ENCODE peak calls at places on chromosomes 4 and X, in ten cellular contexts. N, G, A, C, X, B, V, L, O and Q are unnamed samples.

GRCh38 chr4:29051381-29051965 is 1668.7 kb upstream of the PCDH7 start:
- DNase-seq in N (no peak), G (no peak), A (no peak), C (peak; percentile 51), X (no peak), B (no peak), V (no peak), L (no peak), O (no peak), Q (no peak)

GRCh38 chr4:75985116-75985515 is 5.6 kb downstream of the SDAD1 start:
- DNase-seq in N (no peak), G (no peak), A (no peak), C (peak; percentile 66), X (peak; percentile 59), B (no peak), V (no peak), L (no peak), O (no peak), Q (no peak)

GRCh38 chr4:151039733-151040132 is 24.6 kb upstream of the LRBA start:
- DNase-seq in N (no peak), G (no peak), A (no peak), C (no peak), X (no peak), B (no peak), V (no peak), L (no peak), O (no peak), Q (no peak)

GRCh38 chrX:45803383-45803921 is 602.8 kb upstream of the DIPK2B start:
- DNase-seq in N (no peak), G (no peak), A (no peak), C (peak; percentile 81), X (peak; percentile 95), B (no peak), V (no peak), L (no peak), O (no peak), Q (no peak)

GRCh38 chr4:11546391-11547160 is 117.9 kb upstream of the HS3ST1 start:
- DNase-seq in N (no peak), G (no peak), A (no peak), C (no peak), X (no peak), B (no peak), V (no peak), L (no peak), O (no peak), Q (no peak)

GRCh38 chr4:89506866-89507494 is 199.4 kb upstream of the GPRIN3 start:
- DNase-seq in N (no peak), G (no peak), A (no peak), C (peak; percentile 59), X (no peak), B (no peak), V (no peak), L (no peak), O (no peak), Q (no peak)

GRCh38 chrX:101220881-101221280 is 1.3 kb downstream of the DRP2 start:
- DNase-seq in N (no peak), G (no peak), A (no peak), C (no peak), X (no peak), B (no peak), V (no peak), L (no peak), O (no peak), Q (no peak)

GRCh38 chr4:102825261-102826071 is 1.9 kb downstream of the UBE2D3 start:
- DNase-seq in N (no peak), G (no peak), A (no peak), C (peak; percentile 79), X (peak; percentile 65), B (no peak), V (no peak), L (peak; percentile 27), O (no peak), Q (no peak)

GRCh38 chrX:122622800-122623199 is 561.3 kb upstream of the GRIA3 start:
- DNase-seq in N (no peak), G (no peak), A (no peak), C (peak; percentile 0), X (no peak), B (no peak), V (no peak), L (no peak), O (no peak), Q (no peak)

GRCh38 chrX:30822068-30822671 is 66.9 kb downstream of the TAB3 start:
- DNase-seq in N (no peak), G (no peak), A (no peak), C (peak; percentile 9), X (peak; percentile 28), B (no peak), V (no peak), L (peak; percentile 10), O (no peak), Q (no peak)

GRCh38 chr4:33924239-33924638 is 2320.1 kb downstream of the ARAP2 start:
- DNase-seq in N (no peak), G (no peak), A (no peak), C (peak; percentile 41), X (peak; percentile 46), B (no peak), V (no peak), L (no peak), O (no peak), Q (no peak)

GRCh38 chrX:135489542-135489941 is 30.9 kb upstream of the INTS6L start:
- DNase-seq in N (no peak), G (no peak), A (no peak), C (no peak), X (no peak), B (no peak), V (no peak), L (peak; percentile 43), O (no peak), Q (no peak)

GRCh38 chrX:103797691-103798090 is 21.1 kb downstream of the PLP1 start:
- DNase-seq in N (no peak), G (no peak), A (no peak), C (no peak), X (peak; percentile 55), B (no peak), V (no peak), L (no peak), O (no peak), Q (no peak)

GRCh38 chr4:73345399-73345975 is 58.6 kb upstream of the ALB start:
- DNase-seq in N (no peak), G (no peak), A (no peak), C (no peak), X (peak; percentile 4), B (no peak), V (no peak), L (no peak), O (no peak), Q (no peak)

GRCh38 chrX:101550362-101550761 is at the start of gene ARMCX1:
- DNase-seq in N (no peak), G (no peak), A (peak; percentile 44), C (peak; percentile 85), X (no peak), B (peak; percentile 71), V (peak; percentile 14), L (no peak), O (no peak), Q (no peak)

GRCh38 chr4:21697583-21697982 is 251.0 kb downstream of the KCNIP4 start:
- DNase-seq in N (no peak), G (no peak), A (peak; percentile 1), C (no peak), X (peak; percentile 65), B (no peak), V (no peak), L (no peak), O (no peak), Q (no peak)